ENCODE peak calls at places on chromosomes 4 and X, in five cellular contexts. A is OCI-LY7, O is hypothalamus, C is omental fat pad, U is anterior cingulate cortex. Z is an unnamed sample.
A peak's percentile ranks its signal among the peaks of the same experiment; 100 is the strongest.

GRCh38 chr4:10317345-10317744 is 139.9 kb downstream of the ZNF518B start:
- DNase-seq in A (no peak), O (no peak), C (no peak), U (no peak), Z (no peak)

GRCh38 chr4:85669204-85669603 is 194.3 kb downstream of the ARHGAP24 start:
- DNase-seq in A (no peak), O (no peak), C (no peak), U (no peak), Z (no peak)

GRCh38 chr4:15238720-15239119 is 189.1 kb upstream of the C1QTNF7 start:
- DNase-seq in A (peak; percentile 30), O (peak; percentile 21), C (no peak), U (no peak), Z (no peak)

GRCh38 chr4:184215709-184216328 is 1.9 kb downstream of the ENPP6 start:
- DNase-seq in A (no peak), O (peak; percentile 47), C (no peak), U (peak; percentile 29), Z (no peak)

GRCh38 chrX:20729421-20729820 is 462.7 kb upstream of the RPS6KA3 start:
- DNase-seq in A (no peak), O (no peak), C (no peak), U (no peak), Z (no peak)

GRCh38 chr4:88765729-88766128 is 68.1 kb upstream of the NAP1L5 start:
- DNase-seq in A (no peak), O (no peak), C (no peak), U (no peak), Z (no peak)

GRCh38 chrX:41045960-41046567 is 39.2 kb upstream of the USP9X start:
- DNase-seq in A (no peak), O (no peak), C (no peak), U (no peak), Z (no peak)

GRCh38 chr4:36551697-36552214 is 270.3 kb downstream of the DTHD1 start:
- DNase-seq in A (no peak), O (no peak), C (no peak), U (no peak), Z (peak; percentile 43)

GRCh38 chr4:32119907-32120306 is 1399.7 kb downstream of the PCDH7 start:
- DNase-seq in A (no peak), O (no peak), C (no peak), U (no peak), Z (no peak)

GRCh38 chr4:54877006-54877405 is 219.2 kb downstream of the KIT start:
- DNase-seq in A (no peak), O (no peak), C (no peak), U (no peak), Z (no peak)

GRCh38 chr4:35525192-35525978 is 718.9 kb downstream of the ARAP2 start:
- DNase-seq in A (no peak), O (peak; percentile 41), C (no peak), U (peak; percentile 2), Z (no peak)

GRCh38 chrX:19739683-19740082 is 147.7 kb downstream of the SH3KBP1 start:
- DNase-seq in A (peak; percentile 58), O (peak; percentile 35), C (no peak), U (no peak), Z (peak; percentile 38)

GRCh38 chr4:153987291-153987690 is 198.4 kb upstream of the SFRP2 start:
- DNase-seq in A (no peak), O (no peak), C (no peak), U (no peak), Z (no peak)

GRCh38 chr4:140743194-140743931 is 12.8 kb downstream of the TBC1D9 start:
- DNase-seq in A (peak; percentile 89), O (no peak), C (no peak), U (no peak), Z (peak; percentile 24)

GRCh38 chr4:86184216-86184915 is 175.5 kb downstream of the MAPK10 start:
- DNase-seq in A (no peak), O (no peak), C (no peak), U (no peak), Z (no peak)